ENCODE peak calls at places on chromosomes 13 and 19, in six cellular contexts. H is pons; V is ELR; O is NCI-H2107; K is HT-29; F is activated T-cell treated with anti-CD3 and anti-CD28 coated beads, Interleukin-2, amount 50 U/mL, for 72 hours. J is an unnamed sample.

GRCh38 chr13:111178417-111178816 is 63.3 kb downstream of the ARHGEF7 start:
- DNase-seq in V (no peak), F (no peak), O (no peak), K (no peak), H (no peak), J (no peak)

GRCh38 chr13:71477735-71478134 is 389.3 kb downstream of the DACH1 start:
- DNase-seq in K (peak), F (no peak), O (no peak), V (peak), H (no peak), J (no peak)

GRCh38 chr19:49103331-49104085 is 10.7 kb upstream of the LIN7B start:
- DNase-seq in F (no peak), O (no peak), H (no peak), V (no peak), K (no peak), J (no peak)

GRCh38 chr19:14775855-14776254 is 2.5 kb downstream of the ADGRE2 start:
- DNase-seq in K (no peak), O (no peak), V (no peak), F (no peak), H (peak), J (no peak)

GRCh38 chr13:46783504-46783903 is 13.5 kb downstream of the ESD start:
- DNase-seq in V (no peak), H (no peak), O (no peak), F (no peak), K (no peak), J (no peak)

GRCh38 chr19:6743714-6744380 is 4.4 kb downstream of the TRIP10 start:
- DNase-seq in K (no peak), H (no peak), F (no peak), V (peak), O (no peak), J (no peak)

GRCh38 chr13:93270769-93271753 is 44.5 kb downstream of the GPC6 start:
- DNase-seq in O (no peak), K (no peak), V (no peak), F (no peak), H (no peak), J (no peak)

GRCh38 chr13:113853518-113854237 is 10.2 kb downstream of the GAS6 start:
- DNase-seq in O (no peak), V (no peak), F (no peak), K (no peak), H (peak), J (no peak)

GRCh38 chr19:14554382-14554812 is 17.5 kb downstream of the NDUFB7 start:
- DNase-seq in K (peak), O (peak), H (peak), V (no peak), F (no peak), J (no peak)

GRCh38 chr13:91304740-91305139 is 42.7 kb upstream of the MIR17HG start:
- DNase-seq in O (no peak), F (no peak), V (no peak), H (peak), K (no peak), J (no peak)

GRCh38 chr19:30686252-30686762 is 314.1 kb downstream of the ZNF536 start:
- DNase-seq in H (no peak), K (no peak), O (no peak), V (peak), F (no peak), J (no peak)

GRCh38 chr19:46932346-46932745 is 71.5 kb downstream of the ARHGAP35 start:
- DNase-seq in K (no peak), O (no peak), V (peak), F (no peak), H (no peak), J (no peak)

GRCh38 chr13:66200555-66200954 is 1029.6 kb downstream of the PCDH9 start:
- DNase-seq in K (no peak), V (peak), O (no peak), F (no peak), H (no peak), J (no peak)

GRCh38 chr13:110306960-110307696 is at the start of the genes COL4A1 and COL4A2:
- DNase-seq in V (peak), K (no peak), H (no peak), F (no peak), O (no peak), J (no peak)

GRCh38 chr13:90395846-90396245 is 951.6 kb upstream of the MIR17HG start:
- DNase-seq in K (no peak), H (no peak), O (no peak), V (no peak), F (no peak), J (no peak)

GRCh38 chr19:18616023-18616422 is 3.4 kb downstream of the TMEM59L start:
- DNase-seq in K (no peak), O (no peak), V (no peak), H (no peak), F (no peak), J (no peak)

GRCh38 chr19:38737921-38738731 is 6.1 kb downstream of the CAPN12 start:
- DNase-seq in H (no peak), V (no peak), F (no peak), O (no peak), K (no peak), J (no peak)

GRCh38 chr13:94711561-94712286 is 621 bp downstream of the SOX21 start:
- DNase-seq in H (no peak), F (peak), V (peak), O (no peak), K (no peak), J (no peak)

GRCh38 chr13:27792393-27793218 is at the start of gene GSX1:
- DNase-seq in V (peak), F (peak), O (no peak), H (peak), K (no peak), J (peak)

GRCh38 chr19:1274852-1275259 is 474 bp upstream of the FAM174C start:
- DNase-seq in O (no peak), K (no peak), H (peak), V (no peak), F (no peak), J (no peak)

GRCh38 chr13:50438351-50438750 is 405.1 kb downstream of the DLEU7 start:
- DNase-seq in V (no peak), O (no peak), H (no peak), F (no peak), K (no peak), J (no peak)

GRCh38 chr19:12703056-12703455 is 6.6 kb upstream of the FBXW9 start:
- DNase-seq in K (no peak), O (no peak), F (peak), H (no peak), V (peak), J (no peak)

GRCh38 chr13:74289861-74290260 is 155.7 kb upstream of the KLF12 start:
- DNase-seq in F (no peak), H (no peak), K (no peak), V (no peak), O (no peak), J (no peak)

GRCh38 chr13:108155185-108156106 is 59.9 kb downstream of the LIG4 start:
- DNase-seq in O (no peak), F (peak), V (peak), K (peak), H (peak), J (peak)

GRCh38 chr13:58024103-58024502 is 392.6 kb downstream of the PCDH17 start:
- DNase-seq in V (no peak), O (no peak), F (no peak), K (no peak), H (no peak), J (no peak)

GRCh38 chr13:72839831-72840426 is 58.0 kb downstream of the PIBF1 start:
- DNase-seq in F (peak), K (peak), O (peak), H (peak), V (peak), J (peak)

GRCh38 chr13:104616990-104617389 is 1550.8 kb upstream of the SLC10A2 start:
- DNase-seq in F (no peak), V (no peak), K (no peak), H (no peak), O (no peak), J (no peak)

GRCh38 chr13:36124236-36124822 is 6.9 kb downstream of the DCLK1 start:
- DNase-seq in K (no peak), H (peak), O (no peak), V (no peak), F (no peak), J (no peak)

GRCh38 chr19:49949735-49950589 is 11.0 kb downstream of the SIGLEC11 start:
- DNase-seq in F (no peak), H (no peak), O (no peak), V (no peak), K (no peak), J (no peak)

GRCh38 chr19:16017138-16017490 is 59.2 kb upstream of the TPM4 start:
- DNase-seq in F (no peak), V (no peak), H (no peak), K (no peak), O (no peak), J (no peak)

GRCh38 chr19:37333457-37333856 is 37.4 kb upstream of the ZNF527 start:
- DNase-seq in K (no peak), V (peak), O (no peak), F (no peak), H (no peak), J (no peak)

GRCh38 chr13:32403108-32403507 is 24.8 kb downstream of the N4BP2L1 start:
- DNase-seq in O (no peak), V (no peak), F (no peak), K (no peak), H (peak), J (no peak)

J was measured in effector memory CD8-positive, alpha-beta T cell.